ENCODE peak calls at places on chromosomes 5 and 9, in six cellular contexts. S, N, V, Y, O and B are unnamed samples.

GRCh38 chr9:107471562-107471961 is 18.0 kb downstream of the KLF4 start:
- DNase-seq in O (no peak), N (no peak), S (no peak), V (no peak), Y (peak; percentile 68), B (no peak)

GRCh38 chr5:176152191-176152932 is 85.9 kb upstream of the SIMC1 start:
- DNase-seq in N (no peak), O (no peak), V (no peak), S (no peak), Y (no peak), B (no peak)

GRCh38 chr5:160970605-160971191 is 118.7 kb upstream of the ATP10B start:
- DNase-seq in Y (peak; percentile 22), V (no peak), O (no peak), N (no peak), S (no peak), B (no peak)

GRCh38 chr5:1510151-1510561 is 13.6 kb downstream of the LPCAT1 start:
- DNase-seq in S (no peak), V (peak; percentile 25), N (no peak), O (no peak), Y (no peak), B (no peak)

GRCh38 chr5:111697881-111698757 is 58.9 kb downstream of the NREP start:
- DNase-seq in N (no peak), S (no peak), O (peak; percentile 63), V (no peak), Y (no peak), B (no peak)

GRCh38 chr5:110751902-110752762 is 13.3 kb downstream of the SLC25A46 start:
- DNase-seq in V (no peak), O (no peak), S (no peak), Y (no peak), N (no peak), B (no peak)

GRCh38 chr5:120615967-120616645 is 152.0 kb downstream of the PRR16 start:
- DNase-seq in V (no peak), S (no peak), N (peak; percentile 47), O (peak; percentile 88), Y (no peak), B (peak; percentile 64)

GRCh38 chr5:172754957-172755356 is 16.0 kb downstream of the DUSP1 start:
- DNase-seq in V (no peak), O (no peak), S (no peak), Y (no peak), N (no peak), B (no peak)

GRCh38 chr5:98428806-98429205 is 344.7 kb upstream of the RGMB start:
- DNase-seq in O (peak; percentile 57), Y (no peak), S (no peak), N (peak; percentile 65), V (peak; percentile 68), B (no peak)

GRCh38 chr5:139473105-139473504 is 2.3 kb downstream of the SMIM33 start:
- DNase-seq in S (no peak), V (no peak), Y (no peak), N (no peak), O (peak; percentile 10), B (no peak)

GRCh38 chr5:71596169-71596568 is 9.0 kb downstream of the MCCC2 start:
- DNase-seq in V (no peak), O (no peak), Y (no peak), N (no peak), S (no peak), B (no peak)

GRCh38 chr5:81095835-81096234 is 135.7 kb downstream of the RASGRF2 start:
- DNase-seq in V (no peak), S (no peak), Y (no peak), O (no peak), N (no peak), B (no peak)

GRCh38 chr9:73152953-73153352 is 1.3 kb downstream of the ANXA1 start:
- DNase-seq in Y (no peak), N (no peak), S (no peak), O (peak; percentile 49), V (no peak), B (no peak)

GRCh38 chr9:133955821-133956411 is 36.2 kb downstream of the VAV2 start:
- DNase-seq in O (peak; percentile 15), N (no peak), Y (no peak), V (no peak), S (peak; percentile 53), B (no peak)

GRCh38 chr5:56023296-56023695 is 28.5 kb upstream of the IL6ST start:
- DNase-seq in V (no peak), O (no peak), S (no peak), Y (no peak), N (no peak), B (no peak)

GRCh38 chr5:32753765-32754164 is 42.6 kb downstream of the NPR3 start:
- DNase-seq in S (peak; percentile 50), Y (no peak), V (no peak), N (peak; percentile 20), O (peak; percentile 37), B (no peak)

GRCh38 chr9:99169982-99170761 is 51.6 kb downstream of the ALG2 start:
- DNase-seq in O (no peak), Y (no peak), N (no peak), V (no peak), S (no peak), B (no peak)

GRCh38 chr5:2582507-2582906 is 169.0 kb downstream of the IRX2 start:
- DNase-seq in O (no peak), V (no peak), S (no peak), Y (no peak), N (no peak), B (no peak)

GRCh38 chr5:154523104-154523503 is 45.1 kb upstream of the HAND1 start:
- DNase-seq in Y (no peak), O (no peak), N (no peak), S (no peak), V (no peak), B (no peak)